ENCODE peak calls at places on chromosomes 1 and 21, in four cellular contexts. D, V, T and M are unnamed samples.

GRCh38 chr1:40758004-40758403 is 25.6 kb upstream of the KCNQ4 start:
- DNase-seq in D (no peak), T (no peak), V (no peak), M (no peak)

GRCh38 chr1:158930504-158930903 is 848 bp upstream of the PYHIN1 start:
- DNase-seq in D (no peak), T (no peak), V (no peak), M (no peak)

GRCh38 chr1:1616838-1617237 is 1.5 kb downstream of the MIB2 start:
- DNase-seq in T (no peak), D (no peak), V (no peak), M (no peak)

GRCh38 chr21:41098076-41098475 is 69.9 kb upstream of the BACE2 start:
- DNase-seq in V (no peak), D (no peak), T (no peak), M (no peak)

GRCh38 chr1:244154882-244155531 is 103.9 kb downstream of the ZBTB18 start:
- DNase-seq in T (no peak), V (no peak), D (no peak), M (no peak)

GRCh38 chr1:205811660-205812059 is 1.3 kb downstream of the SLC41A1 start:
- DNase-seq in T (no peak), D (peak), V (no peak), M (no peak)

GRCh38 chr1:118899340-118899739 is 88.8 kb downstream of the TBX15 start:
- DNase-seq in T (no peak), D (no peak), V (no peak), M (no peak)

GRCh38 chr21:25733859-25734653 is 648 bp downstream of the ATP5PF start:
- DNase-seq in D (peak), T (peak), V (no peak), M (peak)

GRCh38 chr1:30977105-30977504 is 68.5 kb upstream of the SDC3 start:
- DNase-seq in V (no peak), T (no peak), D (peak), M (no peak)

GRCh38 chr21:44293551-44294231 is 6.2 kb upstream of the PFKL start:
- DNase-seq in V (no peak), T (no peak), D (no peak), M (no peak)

GRCh38 chr1:233295775-233296322 is 324 bp upstream of the PCNX2 start:
- DNase-seq in V (no peak), T (no peak), D (no peak), M (no peak)

GRCh38 chr1:199982606-199983005 is 44.9 kb upstream of the NR5A2 start:
- DNase-seq in T (no peak), V (no peak), D (no peak), M (no peak)

GRCh38 chr1:41791667-41792484 is 126.8 kb downstream of the HIVEP3 start:
- DNase-seq in V (peak), T (no peak), D (no peak), M (no peak)

GRCh38 chr21:29581393-29581792 is 282.7 kb downstream of the BACH1 start:
- DNase-seq in T (no peak), V (no peak), D (no peak), M (no peak)

GRCh38 chr1:230778916-230779590 is 31.9 kb downstream of the CAPN9 start:
- DNase-seq in V (peak), T (no peak), D (no peak), M (no peak)

GRCh38 chr1:229893762-229894444 is 173.1 kb upstream of the GALNT2 start:
- DNase-seq in D (no peak), T (no peak), V (no peak), M (peak)

GRCh38 chr21:36162631-36163030 is 6.0 kb downstream of the DOP1B start:
- DNase-seq in V (no peak), D (no peak), T (no peak), M (no peak)

GRCh38 chr1:199303035-199303434 is 664.2 kb downstream of the PTPRC start:
- DNase-seq in V (no peak), T (no peak), D (no peak), M (no peak)

GRCh38 chr1:238226805-238227204 is 336.1 kb upstream of the ZP4 start:
- DNase-seq in D (no peak), V (no peak), T (no peak), M (no peak)

GRCh38 chr1:171220551-171221175 is 27.6 kb upstream of the FMO1 start:
- DNase-seq in D (no peak), V (no peak), T (no peak), M (no peak)